ENCODE peak calls at places on chromosomes 6 and 20, in five cellular contexts. W is astrocyte, H is mesendoderm, P is PC-9, A is endothelial cell of umbilical vein. G is an unnamed sample.

GRCh38 chr6:170222498-170223471 is 68.1 kb downstream of the DLL1 start:
- DNase-seq in P (no peak), H (no peak), A (no peak), W (peak; percentile 53), G (no peak)

GRCh38 chr6:118356686-118357085 is 191.4 kb upstream of the PLN start:
- DNase-seq in W (no peak), P (no peak), H (no peak), A (no peak), G (no peak)

GRCh38 chr6:111565316-111566221 is 40.1 kb downstream of the TRAF3IP2 start:
- DNase-seq in W (no peak), A (no peak), H (peak; percentile 81), P (no peak), G (no peak)

GRCh38 chr6:3608159-3608558 is 143.4 kb downstream of the PXDC1 start:
- DNase-seq in P (no peak), W (no peak), H (no peak), A (no peak), G (no peak)

GRCh38 chr6:62889240-62889639 is 322.0 kb upstream of the FKBP1C start:
- DNase-seq in H (no peak), W (no peak), P (no peak), A (no peak), G (no peak)

GRCh38 chr6:150684161-150684560 is 84.5 kb downstream of the PLEKHG1 start:
- DNase-seq in W (no peak), P (no peak), H (no peak), A (peak; percentile 12), G (no peak)

GRCh38 chr6:86724695-86725094 is 212.6 kb upstream of the HTR1E start:
- DNase-seq in H (peak; percentile 10), W (no peak), A (no peak), P (no peak), G (no peak)

GRCh38 chr6:43873806-43874714 is 104.0 kb downstream of the VEGFA start:
- DNase-seq in P (peak; percentile 80), H (peak; percentile 62), A (no peak), W (no peak), G (no peak)

GRCh38 chr6:157014871-157015270 is 237.7 kb downstream of the ARID1B start:
- DNase-seq in H (no peak), A (no peak), P (no peak), W (no peak), G (no peak)

GRCh38 chr6:71335544-71335943 is 46.9 kb downstream of the OGFRL1 start:
- DNase-seq in P (no peak), H (no peak), A (no peak), W (no peak), G (no peak)

GRCh38 chr6:4732691-4733315 is 43.4 kb upstream of the CDYL start:
- DNase-seq in A (peak; percentile 85), W (peak; percentile 94), H (peak; percentile 96), P (peak; percentile 84), G (no peak)

GRCh38 chr20:19874328-19874727 is 116.3 kb downstream of the RIN2 start:
- DNase-seq in W (no peak), P (no peak), H (no peak), A (no peak), G (no peak)

GRCh38 chr6:148200302-148200701 is 142.3 kb upstream of the SASH1 start:
- DNase-seq in W (no peak), P (no peak), A (peak; percentile 12), H (no peak), G (no peak)

GRCh38 chr20:33650111-33650752 is 11.9 kb upstream of the C20orf144 start:
- DNase-seq in W (no peak), H (no peak), P (no peak), A (no peak), G (no peak)

GRCh38 chr20:11447371-11448100 is 470.2 kb upstream of the BTBD3 start:
- DNase-seq in W (no peak), A (peak; percentile 66), H (peak; percentile 78), P (no peak), G (no peak)

GRCh38 chr6:129701721-129702455 is 8.1 kb downstream of the ARHGAP18 start:
- DNase-seq in H (no peak), W (peak; percentile 45), P (peak; percentile 13), A (no peak), G (no peak)

GRCh38 chr20:2890743-2891142 is 17.5 kb downstream of the PTPRA start:
- DNase-seq in W (peak; percentile 24), P (no peak), H (no peak), A (peak; percentile 47), G (no peak)

GRCh38 chr20:33026072-33026778 is 5.2 kb upstream of the BPIFB6 start:
- DNase-seq in A (no peak), H (no peak), P (no peak), W (no peak), G (no peak)

GRCh38 chr6:82017316-82017715 is 230.2 kb downstream of the IBTK start:
- DNase-seq in A (peak; percentile 36), H (peak; percentile 86), W (peak; percentile 67), P (peak; percentile 73), G (no peak)

DNA sequence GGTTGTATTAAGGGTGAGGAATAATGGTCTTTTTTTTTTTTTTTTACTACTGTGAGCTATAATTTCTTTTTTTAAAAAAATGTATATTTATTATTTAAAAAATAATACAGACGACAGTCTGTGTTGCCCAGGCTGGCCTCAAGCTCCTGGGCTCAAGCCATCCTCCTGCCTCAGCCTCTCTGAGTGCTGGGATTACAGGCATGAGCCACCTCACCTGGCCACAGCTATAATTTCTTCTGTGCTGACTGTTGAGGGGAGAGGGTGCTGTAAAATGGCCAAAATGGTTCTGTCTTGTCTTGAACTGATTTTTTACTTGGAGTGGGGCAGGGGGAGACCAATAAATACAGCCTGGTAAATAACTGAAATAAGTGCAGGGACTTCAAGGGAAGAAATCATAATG is 3.6 kb downstream of the SRSF3 start:
- DNase-seq in A (no peak), W (no peak), P (no peak), H (no peak), G (no peak)
- H3K4me1 ChIP-seq in A (peaks cover 33% of the 10 kb centered on the region), W (peaks cover 44% of the 10 kb centered on the region), P (peaks cover 58% of the 10 kb centered on the region), H (peaks cover 4% of the 10 kb centered on the region), G (peaks cover 19% of the 10 kb centered on the region)

GRCh38 chr6:1624071-1624847 is 14.5 kb downstream of the FOXC1 start:
- DNase-seq in H (peak; percentile 30), A (peak; percentile 68), W (no peak), P (no peak), G (no peak)
- H3K4me3 ChIP-seq in H (no peak overlapping the region), A (peak overlapping the region; percentile 86), W (peak overlapping the region; percentile 69), P (peak overlapping the region; percentile 50), G (no peak overlapping the region)

GRCh38 chr20:36110936-36111445 is 43.5 kb upstream of the EPB41L1 start:
- DNase-seq in P (peak; percentile 46), A (no peak), H (no peak), W (no peak), G (no peak)
- H3K79me2 ChIP-seq in P (no peaks in the 10 kb centered on the region), A (no peaks in the 10 kb centered on the region), H (no peaks in the 10 kb centered on the region), W (no peaks in the 10 kb centered on the region), G (no peaks in the 10 kb centered on the region)

DNA sequence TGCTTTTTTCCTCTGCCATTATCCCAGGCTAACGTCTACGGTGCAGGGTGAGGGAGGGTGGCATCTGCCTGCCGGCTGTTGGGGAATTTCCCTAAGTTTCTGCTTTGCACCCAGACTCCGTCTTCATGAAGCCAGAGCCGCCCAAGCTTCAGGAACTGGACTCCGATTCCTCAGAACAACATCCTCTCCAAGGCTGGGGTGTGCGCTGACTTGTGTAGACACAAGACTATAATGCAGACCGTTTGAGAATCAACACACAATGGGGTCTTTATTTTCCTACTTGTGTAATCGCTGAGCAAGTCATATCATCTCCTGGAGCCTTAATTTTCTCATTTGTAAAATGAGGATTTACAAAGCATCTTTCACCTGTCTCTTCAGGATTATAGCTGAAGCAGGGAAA is 160.5 kb upstream of the AGPAT4 start:
- DNase-seq in P (no peak), A (no peak), W (peak; percentile 51), H (no peak), G (no peak)
- H3K4me1 ChIP-seq in P (no peaks in the 10 kb centered on the region), A (peaks cover 2% of the 10 kb centered on the region), W (peaks cover 36% of the 10 kb centered on the region), H (no peaks in the 10 kb centered on the region), G (no peaks in the 10 kb centered on the region)

GRCh38 chr6:21441386-21441785 is 152.2 kb upstream of the SOX4 start:
- DNase-seq in A (no peak), W (peak; percentile 57), H (no peak), P (no peak), G (no peak)
- H3K4me3 ChIP-seq in A (no peak overlapping the region), W (no peak overlapping the region), H (no peak overlapping the region), P (no peak overlapping the region), G (no peak overlapping the region)

GRCh38 chr6:85482206-85483040 is 32.5 kb downstream of the NT5E start:
- DNase-seq in P (no peak), W (no peak), H (no peak), A (no peak), G (no peak)
- H3K79me2 ChIP-seq in P (no peaks in the 10 kb centered on the region), W (no peaks in the 10 kb centered on the region), H (no peaks in the 10 kb centered on the region), A (no peaks in the 10 kb centered on the region), G (no peaks in the 10 kb centered on the region)

G was measured in MM.1S.